ENCODE peak calls at places on chromosomes 2 and 18, in four cellular contexts. F, J, W and Y are unnamed samples.
A peak's percentile ranks its signal among the peaks of the same experiment; 100 is the strongest.

GRCh38 chr2:146598791-146599190 is 1246.0 kb upstream of the ACVR2A start:
- DNase-seq in F (no peak), J (no peak), W (no peak), Y (no peak)

GRCh38 chr2:880201-880970 is 70.3 kb upstream of the SNTG2 start:
- DNase-seq in W (no peak), F (no peak), J (no peak), Y (no peak)

GRCh38 chr18:79933765-79934164 is 17.7 kb downstream of the SLC66A2 start:
- DNase-seq in F (no peak), W (peak; percentile 84), J (no peak), Y (no peak)

GRCh38 chr2:129902731-129903585 is 76.5 kb upstream of the RAB6C start:
- DNase-seq in F (no peak), J (no peak), W (no peak), Y (no peak)

GRCh38 chr2:38375711-38376345 is 1.2 kb downstream of the ATL2 start:
- DNase-seq in W (no peak), J (no peak), F (no peak), Y (no peak)

GRCh38 chr2:61014805-61015204 is 2.7 kb upstream of the PEX13 start:
- DNase-seq in W (no peak), J (no peak), F (no peak), Y (no peak)

GRCh38 chr2:188495990-188496431 is 204.3 kb downstream of the GULP1 start:
- DNase-seq in J (no peak), W (no peak), F (no peak), Y (no peak)

GRCh38 chr2:164620873-164621760 is at the start of gene GRB14:
- DNase-seq in W (peak; percentile 75), F (no peak), J (no peak), Y (peak; percentile 66)

GRCh38 chr18:68763082-68763481 is 34.8 kb upstream of the CCDC102B start:
- DNase-seq in J (no peak), F (no peak), W (no peak), Y (no peak)

GRCh38 chr2:174477772-174478171 is 9.1 kb downstream of the GPR155 start:
- DNase-seq in J (no peak), F (no peak), W (no peak), Y (no peak)

GRCh38 chr2:240957656-240958365 is 40.6 kb upstream of the SNED1 start:
- DNase-seq in W (no peak), J (no peak), F (no peak), Y (peak; percentile 48)

GRCh38 chr2:61950571-61951315 is 45.3 kb downstream of the COMMD1 start:
- DNase-seq in W (no peak), F (no peak), J (no peak), Y (no peak)

GRCh38 chr2:8923173-8923572 is 80.3 kb downstream of the MBOAT2 start:
- DNase-seq in J (no peak), W (no peak), F (no peak), Y (no peak)

GRCh38 chr2:161843936-161844335 is 219.7 kb downstream of the SLC4A10 start:
- DNase-seq in W (no peak), J (no peak), F (no peak), Y (no peak)

GRCh38 chr2:100292022-100292580 is 30.2 kb downstream of the LONRF2 start:
- DNase-seq in J (no peak), F (no peak), W (peak; percentile 84), Y (no peak)

GRCh38 chr18:26655010-26655613 is 106.8 kb upstream of the KCTD1 start:
- DNase-seq in W (no peak), J (no peak), F (no peak), Y (no peak)

GRCh38 chr2:241565413-241565812 is 6.9 kb downstream of the BOK start:
- DNase-seq in W (no peak), J (no peak), F (no peak), Y (no peak)

GRCh38 chr2:9191044-9191481 is 15.5 kb upstream of the ASAP2 start:
- DNase-seq in J (peak; percentile 53), W (peak; percentile 91), F (no peak), Y (peak; percentile 91)

GRCh38 chr18:76791642-76792041 is 30.7 kb upstream of the ZNF236 start:
- DNase-seq in W (no peak), F (no peak), J (no peak), Y (no peak)